ENCODE peak calls at places on chromosomes 4 and X, in six cellular contexts. One of them, this sample, is unnamed.
A peak's percentile ranks its signal among the peaks of the same experiment; 100 is the strongest.

GRCh38 chr4:17352357-17352756 is 159.5 kb downstream of the QDPR start:
- DNase-seq in amniotic epithelial cell: no peak
- DNase-seq in neural crest cell: no peak
- DNase-seq in lung: no peak
- DNase-seq in heart left ventricle: no peak
- DNase-seq in anterior cingulate cortex: no peak
- DNase-seq in this sample: no peak

GRCh38 chrX:30307466-30307865 is 1.7 kb downstream of the NR0B1 start:
- DNase-seq in amniotic epithelial cell: no peak
- DNase-seq in neural crest cell: no peak
- DNase-seq in lung: no peak
- DNase-seq in heart left ventricle: no peak
- DNase-seq in anterior cingulate cortex: no peak
- DNase-seq in this sample: no peak

GRCh38 chrX:154696328-154697045 is 43.1 kb upstream of the CTAG2 start:
- DNase-seq in amniotic epithelial cell: peak; percentile 81
- DNase-seq in neural crest cell: no peak
- DNase-seq in lung: no peak
- DNase-seq in heart left ventricle: no peak
- DNase-seq in anterior cingulate cortex: no peak
- DNase-seq in this sample: peak; percentile 81

GRCh38 chrX:133698298-133698697 is 283.0 kb upstream of the GPC4 start:
- DNase-seq in amniotic epithelial cell: peak; percentile 5
- DNase-seq in neural crest cell: no peak
- DNase-seq in lung: no peak
- DNase-seq in heart left ventricle: no peak
- DNase-seq in anterior cingulate cortex: no peak
- DNase-seq in this sample: peak; percentile 49

GRCh38 chr4:159284733-159285132 is 181.9 kb downstream of the RAPGEF2 start:
- DNase-seq in amniotic epithelial cell: no peak
- DNase-seq in neural crest cell: no peak
- DNase-seq in lung: no peak
- DNase-seq in heart left ventricle: no peak
- DNase-seq in anterior cingulate cortex: no peak
- DNase-seq in this sample: no peak

GRCh38 chr4:141339966-141340365 is 119.3 kb downstream of the ZNF330 start:
- DNase-seq in amniotic epithelial cell: peak; percentile 39
- DNase-seq in neural crest cell: no peak
- DNase-seq in lung: no peak
- DNase-seq in heart left ventricle: no peak
- DNase-seq in anterior cingulate cortex: no peak
- DNase-seq in this sample: peak; percentile 30

GRCh38 chr4:150305995-150306394 is 227.8 kb downstream of the DCLK2 start:
- DNase-seq in amniotic epithelial cell: peak; percentile 59
- DNase-seq in neural crest cell: no peak
- DNase-seq in lung: no peak
- DNase-seq in heart left ventricle: no peak
- DNase-seq in anterior cingulate cortex: no peak
- DNase-seq in this sample: peak; percentile 77

GRCh38 chr4:165662341-165662740 is 210.7 kb upstream of the TLL1 start:
- DNase-seq in amniotic epithelial cell: no peak
- DNase-seq in neural crest cell: no peak
- DNase-seq in lung: no peak
- DNase-seq in heart left ventricle: no peak
- DNase-seq in anterior cingulate cortex: no peak
- DNase-seq in this sample: no peak

GRCh38 chr4:181822005-181822375 is 421.2 kb upstream of the TENM3 start:
- DNase-seq in amniotic epithelial cell: peak; percentile 38
- DNase-seq in neural crest cell: no peak
- DNase-seq in lung: no peak
- DNase-seq in heart left ventricle: no peak
- DNase-seq in anterior cingulate cortex: no peak
- DNase-seq in this sample: peak; percentile 35

GRCh38 chr4:120156115-120156718 is 89.6 kb upstream of the MAD2L1 start:
- DNase-seq in amniotic epithelial cell: peak; percentile 77
- DNase-seq in neural crest cell: peak; percentile 41
- DNase-seq in lung: no peak
- DNase-seq in heart left ventricle: no peak
- DNase-seq in anterior cingulate cortex: no peak
- DNase-seq in this sample: peak; percentile 88

GRCh38 chrX:47831788-47832187 is 4.9 kb upstream of the ZNF81 start:
- DNase-seq in amniotic epithelial cell: peak; percentile 24
- DNase-seq in neural crest cell: peak; percentile 27
- DNase-seq in lung: peak; percentile 57
- DNase-seq in heart left ventricle: peak; percentile 48
- DNase-seq in anterior cingulate cortex: no peak
- DNase-seq in this sample: peak; percentile 20

GRCh38 chr4:69936566-69936965 is 5.7 kb downstream of the CSN1S1 start:
- DNase-seq in amniotic epithelial cell: peak; percentile 60
- DNase-seq in neural crest cell: no peak
- DNase-seq in lung: no peak
- DNase-seq in heart left ventricle: no peak
- DNase-seq in anterior cingulate cortex: no peak
- DNase-seq in this sample: peak; percentile 78

GRCh38 chr4:114599231-114600065 is 841 bp downstream of the UGT8 start:
- DNase-seq in amniotic epithelial cell: peak; percentile 3
- DNase-seq in neural crest cell: peak; percentile 27
- DNase-seq in lung: no peak
- DNase-seq in heart left ventricle: no peak
- DNase-seq in anterior cingulate cortex: no peak
- DNase-seq in this sample: peak; percentile 3

GRCh38 chrX:48934581-48935331 is 15.9 kb upstream of the PIM2 start:
- DNase-seq in amniotic epithelial cell: no peak
- DNase-seq in neural crest cell: no peak
- DNase-seq in lung: no peak
- DNase-seq in heart left ventricle: no peak
- DNase-seq in anterior cingulate cortex: no peak
- DNase-seq in this sample: no peak

GRCh38 chrX:31038585-31039326 is 33.1 kb downstream of the FTHL17 start:
- DNase-seq in amniotic epithelial cell: peak; percentile 84
- DNase-seq in neural crest cell: peak; percentile 32
- DNase-seq in lung: no peak
- DNase-seq in heart left ventricle: peak; percentile 26
- DNase-seq in anterior cingulate cortex: no peak
- DNase-seq in this sample: peak; percentile 36

GRCh38 chr4:183254162-183254561 is 65.9 kb downstream of the CLDN22 start:
- DNase-seq in amniotic epithelial cell: no peak
- DNase-seq in neural crest cell: no peak
- DNase-seq in lung: no peak
- DNase-seq in heart left ventricle: no peak
- DNase-seq in anterior cingulate cortex: no peak
- DNase-seq in this sample: no peak

GRCh38 chrX:134990475-134991473 is at the start of gene SMIM10:
- DNase-seq in amniotic epithelial cell: peak; percentile 85
- DNase-seq in neural crest cell: peak; percentile 18
- DNase-seq in lung: peak; percentile 68
- DNase-seq in heart left ventricle: peak; percentile 87
- DNase-seq in anterior cingulate cortex: peak; percentile 5
- DNase-seq in this sample: peak; percentile 82

GRCh38 chr4:138727704-138728103 is 287.9 kb upstream of the NOCT start:
- DNase-seq in amniotic epithelial cell: peak; percentile 61
- DNase-seq in neural crest cell: no peak
- DNase-seq in lung: no peak
- DNase-seq in heart left ventricle: no peak
- DNase-seq in anterior cingulate cortex: no peak
- DNase-seq in this sample: no peak

GRCh38 chrX:131987252-131987651 is 35.9 kb upstream of the STK26 start:
- DNase-seq in amniotic epithelial cell: no peak
- DNase-seq in neural crest cell: no peak
- DNase-seq in lung: no peak
- DNase-seq in heart left ventricle: no peak
- DNase-seq in anterior cingulate cortex: no peak
- DNase-seq in this sample: no peak

This sample was measured in iris pigment epithelial cell.